ENCODE peak calls at places on chromosomes 2 and 18, in six cellular contexts. D is H1, T is T-helper 22 cell, I is globus pallidus, F is HCT116, V is astrocyte of the cerebellum. R is an unnamed sample.

GRCh38 chr2:137964066-137964858 is at the start of gene HNMT:
- DNase-seq in V (no peak), D (no peak), F (no peak), I (peak), T (no peak), R (no peak)

GRCh38 chr2:63853527-63854310 is 12.0 kb downstream of the UGP2 start:
- DNase-seq in V (no peak), D (no peak), I (no peak), T (no peak), F (no peak), R (no peak)

GRCh38 chr18:77063256-77063655 is 69.3 kb downstream of the MBP start:
- DNase-seq in F (no peak), V (peak), D (no peak), I (no peak), T (peak), R (no peak)

GRCh38 chr18:6103758-6104157 is 208.4 kb upstream of the TMEM200C start:
- DNase-seq in T (no peak), D (no peak), F (no peak), I (no peak), V (no peak), R (no peak)

GRCh38 chr2:68040078-68040477 is 22.7 kb downstream of the C1D start:
- DNase-seq in V (no peak), D (no peak), F (no peak), I (no peak), T (no peak), R (no peak)

GRCh38 chr2:127313359-127313758 is 19.4 kb upstream of the ERCC3 start:
- DNase-seq in T (no peak), F (no peak), V (no peak), I (no peak), D (no peak), R (no peak)

GRCh38 chr2:100733344-100734187 is 86.4 kb upstream of the NPAS2 start:
- DNase-seq in D (no peak), V (no peak), F (no peak), I (no peak), T (no peak), R (no peak)

GRCh38 chr18:12307251-12307736 is 747 bp upstream of the TUBB6 start:
- DNase-seq in T (no peak), D (no peak), I (no peak), V (peak), F (no peak), R (no peak)

GRCh38 chr2:118913805-118914645 is 28.0 kb upstream of the MARCO start:
- DNase-seq in T (no peak), I (no peak), V (no peak), D (no peak), F (peak), R (no peak)

GRCh38 chr2:103232882-103233281 is 471.1 kb downstream of the TMEM182 start:
- DNase-seq in V (no peak), F (no peak), D (no peak), T (no peak), I (no peak), R (no peak)

GRCh38 chr2:127608061-127609011 is 37.6 kb upstream of the GPR17 start:
- DNase-seq in T (no peak), F (no peak), D (no peak), I (no peak), V (no peak), R (no peak)

GRCh38 chr2:221554769-221555510 is 17.2 kb downstream of the EPHA4 start:
- DNase-seq in D (no peak), I (no peak), T (no peak), F (no peak), V (no peak), R (no peak)

GRCh38 chr2:235860111-235860510 is 308.1 kb downstream of the GBX2 start:
- DNase-seq in V (no peak), D (no peak), F (no peak), I (no peak), T (no peak), R (no peak)

GRCh38 chr2:222743263-222743865 is 71.9 kb downstream of the MOGAT1 start:
- DNase-seq in D (no peak), I (no peak), V (no peak), F (no peak), T (no peak), R (no peak)

GRCh38 chr2:234694244-234695013 is 197.5 kb upstream of the ARL4C start:
- DNase-seq in F (peak), D (no peak), T (no peak), I (no peak), V (no peak), R (no peak)

GRCh38 chr18:44855681-44856080 is 175.0 kb downstream of the SETBP1 start:
- DNase-seq in V (no peak), F (no peak), T (no peak), D (no peak), I (no peak), R (no peak)

GRCh38 chr2:62505649-62506420 is at the start of gene TMEM17:
- DNase-seq in F (peak), I (peak), T (no peak), D (peak), V (peak), R (peak)

GRCh38 chr18:54958711-54959625 is at the start of gene CCDC68:
- DNase-seq in F (no peak), D (no peak), V (no peak), I (no peak), T (no peak), R (no peak)

GRCh38 chr2:145323512-145323911 is 803.6 kb upstream of the ZEB2 start:
- DNase-seq in T (no peak), D (no peak), V (no peak), F (peak), I (no peak), R (no peak)

GRCh38 chr2:236843604-236844003 is 242.1 kb upstream of the COPS8 start:
- DNase-seq in I (no peak), T (no peak), D (no peak), V (no peak), F (no peak), R (no peak)

GRCh38 chr18:59885579-59886163 is 14.1 kb upstream of the PMAIP1 start:
- DNase-seq in V (peak), F (no peak), D (no peak), I (no peak), T (no peak), R (no peak)

R was measured in iPS DF 19.7.